ENCODE peak calls at places on chromosomes 4 and X, in four cellular contexts. One of them, this sample, is unnamed.

GRCh38 chrX:2664497-2664896 is 26.6 kb upstream of the CD99 start:
- DNase-seq in fibroblast of pulmonary artery: peak; percentile 86
- DNase-seq in LoVo: no peak
- DNase-seq in ELF-1: peak; percentile 12
- DNase-seq in this sample: no peak

GRCh38 chr4:40984051-40984450 is 230.3 kb downstream of the APBB2 start:
- DNase-seq in fibroblast of pulmonary artery: no peak
- DNase-seq in LoVo: no peak
- DNase-seq in ELF-1: no peak
- DNase-seq in this sample: no peak

GRCh38 chrX:107718156-107718621 is 57.4 kb downstream of the TSC22D3 start:
- DNase-seq in fibroblast of pulmonary artery: peak; percentile 90
- DNase-seq in LoVo: peak; percentile 61
- DNase-seq in ELF-1: peak; percentile 90
- DNase-seq in this sample: peak; percentile 38

GRCh38 chr4:107774681-107775080 is 50.1 kb upstream of the SGMS2 start:
- DNase-seq in fibroblast of pulmonary artery: no peak
- DNase-seq in LoVo: no peak
- DNase-seq in ELF-1: no peak
- DNase-seq in this sample: no peak

GRCh38 chr4:4456351-4456750 is 69.4 kb downstream of the NSG1 start:
- DNase-seq in fibroblast of pulmonary artery: peak; percentile 35
- DNase-seq in LoVo: no peak
- DNase-seq in ELF-1: peak; percentile 65
- DNase-seq in this sample: no peak

GRCh38 chr4:78020677-78021076 is 36.4 kb upstream of the FRAS1 start:
- DNase-seq in fibroblast of pulmonary artery: no peak
- DNase-seq in LoVo: no peak
- DNase-seq in ELF-1: no peak
- DNase-seq in this sample: no peak

GRCh38 chr4:105998210-105998609 is 102.9 kb downstream of the NPNT start:
- DNase-seq in fibroblast of pulmonary artery: no peak
- DNase-seq in LoVo: no peak
- DNase-seq in ELF-1: peak; percentile 42
- DNase-seq in this sample: no peak

GRCh38 chr4:39621582-39621981 is 17.1 kb downstream of the SMIM14 start:
- DNase-seq in fibroblast of pulmonary artery: peak; percentile 68
- DNase-seq in LoVo: peak; percentile 42
- DNase-seq in ELF-1: peak; percentile 54
- DNase-seq in this sample: no peak

GRCh38 chrX:107506596-107507031 is 57.2 kb downstream of the FRMPD3 start:
- DNase-seq in fibroblast of pulmonary artery: no peak
- DNase-seq in LoVo: no peak
- DNase-seq in ELF-1: no peak
- DNase-seq in this sample: no peak

GRCh38 chrX:1893758-1894294 is 279.0 kb downstream of the ASMT start:
- DNase-seq in fibroblast of pulmonary artery: no peak
- DNase-seq in LoVo: no peak
- DNase-seq in ELF-1: no peak
- DNase-seq in this sample: no peak

GRCh38 chrX:46551494-46552128 is 6.4 kb upstream of the ZNF674 start:
- DNase-seq in fibroblast of pulmonary artery: peak; percentile 82
- DNase-seq in LoVo: no peak
- DNase-seq in ELF-1: peak; percentile 94
- DNase-seq in this sample: no peak

GRCh38 chr4:82948647-82949204 is 48.2 kb downstream of the THAP9 start:
- DNase-seq in fibroblast of pulmonary artery: peak; percentile 58
- DNase-seq in LoVo: no peak
- DNase-seq in ELF-1: no peak
- DNase-seq in this sample: no peak

GRCh38 chr4:113540859-113541258 is 220.7 kb downstream of the CAMK2D start:
- DNase-seq in fibroblast of pulmonary artery: peak; percentile 71
- DNase-seq in LoVo: no peak
- DNase-seq in ELF-1: no peak
- DNase-seq in this sample: peak; percentile 12

GRCh38 chr4:99669084-99669483 is 11.5 kb upstream of the C4orf54 start:
- DNase-seq in fibroblast of pulmonary artery: no peak
- DNase-seq in LoVo: no peak
- DNase-seq in ELF-1: no peak
- DNase-seq in this sample: no peak

GRCh38 chrX:97481228-97481627 is 597.5 kb downstream of the RPA4 start:
- DNase-seq in fibroblast of pulmonary artery: no peak
- DNase-seq in LoVo: no peak
- DNase-seq in ELF-1: peak; percentile 35
- DNase-seq in this sample: no peak

GRCh38 chrX:74117962-74118361 is 186.0 kb upstream of the ZCCHC13 start:
- DNase-seq in fibroblast of pulmonary artery: no peak
- DNase-seq in LoVo: no peak
- DNase-seq in ELF-1: peak; percentile 90
- DNase-seq in this sample: no peak

GRCh38 chr4:4673070-4673469 is 131.2 kb upstream of the STX18 start:
- DNase-seq in fibroblast of pulmonary artery: peak; percentile 44
- DNase-seq in LoVo: peak; percentile 43
- DNase-seq in ELF-1: peak; percentile 98
- DNase-seq in this sample: no peak

GRCh38 chr4:87144346-87144745 is 76.1 kb downstream of the KLHL8 start:
- DNase-seq in fibroblast of pulmonary artery: no peak
- DNase-seq in LoVo: no peak
- DNase-seq in ELF-1: no peak
- DNase-seq in this sample: no peak

GRCh38 chr4:74284074-74284473 is 24.2 kb upstream of the EPGN start:
- DNase-seq in fibroblast of pulmonary artery: peak; percentile 45
- DNase-seq in LoVo: peak; percentile 27
- DNase-seq in ELF-1: no peak
- DNase-seq in this sample: no peak

GRCh38 chr4:123705419-123705818 is 308.8 kb downstream of the SPRY1 start:
- DNase-seq in fibroblast of pulmonary artery: no peak
- DNase-seq in LoVo: no peak
- DNase-seq in ELF-1: no peak
- DNase-seq in this sample: no peak

GRCh38 chr4:30696195-30696594 is 24.0 kb upstream of the PCDH7 start:
- DNase-seq in fibroblast of pulmonary artery: peak; percentile 7
- DNase-seq in LoVo: no peak
- DNase-seq in ELF-1: no peak
- DNase-seq in this sample: no peak

This sample was measured in activated T-helper 1 cell treated with anti-CD3 and anti-CD28 coated beads, Interleukin-12 subunit alpha, Interleukin-12 subunit beta, Interleukin-2, Interleukin-4 antibody, amounts not matched to agents 30 ng/mL and 10 ng/mL and 1 ng/mL, durations not matched to agents 14 hours and 24 hours and 36 hours.